ENCODE peak calls at places on chromosomes 13 and 19, in five cellular contexts. O, D, B, X and Q are unnamed samples. For H3K9me3, the result is how much of the 10 kb centered on the place peaks cover.

GRCh38 chr19:10891360-10892108 is 20.2 kb downstream of the CARM1 start:
- DNase-seq in B (peak), X (peak), D (no peak), O (no peak), Q (no peak)

GRCh38 chr13:113647351-113648217 is 10.4 kb downstream of the ATP4B start:
- DNase-seq in O (peak), D (peak), X (peak), B (peak), Q (peak)

GRCh38 chr19:39499082-39499642 is 415 bp downstream of the DLL3 start:
- DNase-seq in B (no peak), X (no peak), D (no peak), O (no peak), Q (no peak)

GRCh38 chr19:46860846-46861690 is at the start of gene ARHGAP35:
- DNase-seq in D (no peak), B (peak), X (no peak), O (peak), Q (peak)

GRCh38 chr19:41998246-41999020 is 4.4 kb upstream of the ATP1A3 start:
- DNase-seq in X (no peak), D (no peak), O (no peak), B (no peak), Q (peak)

GRCh38 chr13:48496796-48497195 is 36.1 kb downstream of the RCBTB2 start:
- DNase-seq in X (no peak), D (no peak), O (no peak), B (no peak), Q (no peak)

GRCh38 chr19:49094505-49095482 is 9.5 kb downstream of the SNRNP70 start:
- DNase-seq in O (no peak), B (no peak), D (peak), X (no peak), Q (no peak)

GRCh38 chr13:32779119-32779518 is 192.9 kb downstream of the PDS5B start:
- DNase-seq in O (no peak), D (no peak), B (no peak), X (no peak), Q (no peak)

GRCh38 chr19:49801966-49802661 is 11.0 kb downstream of the FUZ start:
- DNase-seq in X (peak), O (no peak), B (peak), D (peak), Q (peak)

GRCh38 chr13:97124237-97124636 is 97.9 kb upstream of the MBNL2 start:
- DNase-seq in O (no peak), X (no peak), B (no peak), D (no peak), Q (no peak)

GRCh38 chr19:45498411-45499195 is at the start of gene PPM1N:
- DNase-seq in O (peak), B (no peak), D (no peak), X (no peak), Q (peak)

GRCh38 chr19:3179739-3180293 is 1.2 kb downstream of the S1PR4 start:
- DNase-seq in X (no peak), B (peak), O (no peak), D (no peak), Q (peak)

GRCh38 chr19:2221250-2221831 is 14.8 kb downstream of the PLEKHJ1 start:
- DNase-seq in X (no peak), D (no peak), O (no peak), B (no peak), Q (no peak)

GRCh38 chr13:111881700-111882099 is 185.2 kb upstream of the SOX1 start:
- DNase-seq in O (no peak), D (no peak), B (no peak), X (no peak), Q (no peak)

GRCh38 chr13:24685314-24685713 is 5.1 kb downstream of the ATP12A start:
- DNase-seq in B (no peak), D (no peak), X (no peak), O (no peak), Q (no peak)

GRCh38 chr13:33194820-33195692 is 90.5 kb downstream of the STARD13 start:
- DNase-seq in X (no peak), D (peak), B (no peak), O (no peak), Q (no peak)

GRCh38 chr19:32969549-32969948 is 2.2 kb downstream of the CEP89 start:
- DNase-seq in O (no peak), X (no peak), D (no peak), B (no peak), Q (no peak)

GRCh38 chr13:51330741-51331140 is 8.8 kb upstream of the SERPINE3 start:
- DNase-seq in X (peak), O (no peak), D (no peak), B (no peak), Q (no peak)

GRCh38 chr13:99208845-99209527 is 8.3 kb downstream of the UBAC2 start:
- DNase-seq in B (no peak), O (no peak), X (no peak), D (no peak), Q (no peak)

GRCh38 chr19:23996549-23996948 is 81.9 kb downstream of the ZNF726 start:
- DNase-seq in D (no peak), B (no peak), X (no peak), O (no peak), Q (no peak)

GRCh38 chr13:45336025-45336800 is 4.8 kb downstream of the TPT1 start:
- DNase-seq in X (no peak), D (no peak), O (no peak), B (no peak), Q (no peak)

DNA sequence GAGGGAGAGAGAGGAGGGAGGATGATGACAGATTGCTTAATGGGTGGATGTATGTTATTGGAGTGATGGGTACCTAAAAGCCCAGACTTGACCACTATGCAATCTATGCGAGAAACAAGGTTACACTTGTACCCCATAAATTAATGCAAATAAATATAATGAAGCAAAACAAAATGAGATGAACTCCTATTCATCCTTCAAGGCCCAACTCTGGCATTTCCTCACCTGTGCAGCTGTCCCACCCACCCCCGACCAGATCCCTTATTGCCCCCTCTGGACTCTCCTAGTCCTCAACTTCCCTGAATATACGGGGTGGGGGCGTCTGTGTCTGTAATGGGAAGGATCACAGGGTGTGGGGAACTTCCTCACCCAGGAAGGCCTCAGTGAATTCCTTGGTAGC is 4.1 kb downstream of the PGLYRP2 start:
- DNase-seq in B (no peak), D (no peak), O (no peak), X (no peak), Q (no peak)
- H3K4me3 ChIP-seq in B (no peak), D (no peak), O (no peak), X (no peak), Q (no peak)

GRCh38 chr13:53249236-53249635 is 220.6 kb downstream of the OLFM4 start:
- DNase-seq in D (no peak), X (no peak), O (no peak), B (no peak), Q (no peak)

GRCh38 chr13:53255795-53256194 is 227.2 kb downstream of the OLFM4 start:
- DNase-seq in X (no peak), B (no peak), O (no peak), D (no peak), Q (no peak)

GRCh38 chr13:53254495-53254894 is 225.9 kb downstream of the OLFM4 start:
- DNase-seq in B (no peak), D (no peak), X (no peak), O (no peak), Q (no peak)

GRCh38 chr13:53250977-53251376 is 222.4 kb downstream of the OLFM4 start:
- DNase-seq in X (no peak), O (no peak), B (no peak), D (no peak), Q (no peak)

DNA sequence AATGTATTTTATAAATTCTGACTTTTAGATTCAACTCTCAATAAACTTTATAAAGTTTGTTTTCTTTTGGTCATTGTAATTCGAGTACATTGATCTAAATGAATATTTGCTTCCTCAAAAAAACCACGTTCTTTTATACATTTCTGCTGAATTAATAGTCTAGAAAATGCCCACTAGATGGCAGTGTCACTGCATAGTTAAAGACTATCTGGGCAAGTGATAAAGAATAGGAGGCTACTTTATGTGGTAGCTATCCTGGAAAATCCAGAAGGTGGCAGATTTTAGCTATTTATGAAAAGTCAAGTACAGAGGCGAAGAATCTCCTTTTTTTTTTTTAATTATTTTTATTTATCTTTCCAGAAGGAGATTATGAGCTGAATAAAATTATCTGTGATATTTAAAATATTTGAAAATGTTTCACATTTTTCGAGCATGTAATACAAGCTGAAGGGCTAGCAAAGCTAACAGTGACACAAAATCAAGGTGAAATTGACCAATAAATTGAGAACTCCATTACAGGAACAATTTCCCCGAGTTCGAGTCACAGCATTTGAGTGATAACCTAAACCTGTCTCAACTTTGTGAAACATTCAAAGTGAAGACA is 221.8 kb downstream of the OLFM4 start:
- DNase-seq in B (no peak), O (no peak), D (peak), X (no peak), Q (no peak)
- TF ChIP-seq CTCF in B (no peak), O (peak), D (peak), X (peak), Q (peak)

GRCh38 chr19:54558339-54558738 is 15.3 kb upstream of the LILRA2 start:
- DNase-seq in O (no peak), X (no peak), B (no peak), D (no peak), Q (no peak)

GRCh38 chr19:54561840-54562239 is 11.8 kb upstream of the LILRA2 start:
- DNase-seq in O (peak), X (no peak), B (no peak), D (no peak), Q (no peak)

GRCh38 chr19:54556194-54556593 is 17.4 kb upstream of the LILRA2 start:
- DNase-seq in X (no peak), O (no peak), B (no peak), D (no peak), Q (no peak)

GRCh38 chr19:54560881-54561385 is 12.7 kb upstream of the LILRA2 start:
- DNase-seq in X (no peak), O (no peak), D (no peak), B (no peak), Q (no peak)
- H3K9me3 ChIP-seq in X (under half), O (under half), D (under half), B (under half), Q (under half)

GRCh38 chr13:26742691-26743358 is 17.8 kb downstream of the GPR12 start:
- DNase-seq in O (no peak), X (no peak), B (no peak), D (no peak), Q (peak)
- H3K4me3 ChIP-seq in O (no peak), X (no peak), B (no peak), D (no peak), Q (no peak)

DNA sequence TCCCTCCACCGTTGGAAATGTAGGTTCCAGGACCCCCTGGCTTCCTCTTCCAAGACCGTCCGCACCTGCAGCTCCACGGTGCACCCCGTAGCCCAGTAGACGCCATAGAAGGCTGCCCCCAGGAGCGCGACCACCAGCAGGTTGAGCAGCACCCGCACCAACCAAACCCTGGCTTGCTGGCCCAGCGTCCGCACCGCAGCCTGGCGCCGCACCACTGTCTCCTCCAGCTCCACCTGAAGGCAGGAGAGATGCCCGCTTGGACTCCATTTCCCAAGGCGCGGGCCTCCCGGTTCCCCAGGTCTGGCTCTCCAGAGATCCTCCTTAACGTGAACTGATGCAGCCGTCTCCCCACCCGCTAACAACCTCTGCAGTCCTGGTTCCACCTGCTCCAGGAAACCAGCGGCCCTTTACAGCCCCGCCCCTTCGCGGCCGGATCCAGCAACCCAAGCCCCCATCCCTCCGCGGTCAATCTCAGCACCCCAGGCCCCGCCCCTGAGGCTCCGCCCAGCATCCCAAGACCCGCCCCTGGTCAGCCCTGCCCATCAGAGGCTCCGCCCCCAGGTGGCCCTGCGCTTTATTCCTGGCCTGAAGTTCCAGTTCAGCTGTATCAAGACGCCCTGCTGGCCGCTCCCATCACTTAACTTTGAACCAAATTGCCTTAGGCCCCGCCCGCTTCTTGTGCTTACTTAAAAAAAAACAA is 5.0 kb upstream of the LENG1 start:
- DNase-seq in B (peak), X (no peak), D (peak), O (peak), Q (peak)
- TF ChIP-seq CTCF in B (no peak), X (no peak), D (no peak), O (no peak), Q (no peak)